ENCODE peak calls at places on chromosomes 2 and 18, in eight cellular contexts. One of them, this sample, is unnamed.
A peak's percentile ranks its signal among the peaks of the same experiment; 100 is the strongest.

GRCh38 chr2:127721978-127722355 is 20.7 kb downstream of the SFT2D3 start:
- DNase-seq in cardiac muscle cell: no peak
- DNase-seq in transverse colon: no peak
- DNase-seq in WERI-Rb-1: no peak
- DNase-seq in upper lobe of left lung: no peak
- DNase-seq in A549: no peak
- DNase-seq in tibial nerve: no peak
- DNase-seq in GM23248: peak; percentile 35
- DNase-seq in this sample: no peak

GRCh38 chr2:134260726-134261125 is 6.9 kb downstream of the MGAT5 start:
- DNase-seq in cardiac muscle cell: peak; percentile 91
- DNase-seq in transverse colon: no peak
- DNase-seq in WERI-Rb-1: no peak
- DNase-seq in upper lobe of left lung: no peak
- DNase-seq in A549: no peak
- DNase-seq in tibial nerve: no peak
- DNase-seq in GM23248: peak; percentile 88
- DNase-seq in this sample: peak; percentile 57

GRCh38 chr2:64124168-64124567 is 20.1 kb downstream of the PELI1 start:
- DNase-seq in cardiac muscle cell: no peak
- DNase-seq in transverse colon: no peak
- DNase-seq in WERI-Rb-1: no peak
- DNase-seq in upper lobe of left lung: no peak
- DNase-seq in A549: no peak
- DNase-seq in tibial nerve: no peak
- DNase-seq in GM23248: no peak
- DNase-seq in this sample: no peak

GRCh38 chr2:41966431-41966893 is 81.4 kb upstream of the PKDCC start:
- DNase-seq in cardiac muscle cell: peak; percentile 97
- DNase-seq in transverse colon: peak; percentile 73
- DNase-seq in WERI-Rb-1: no peak
- DNase-seq in upper lobe of left lung: peak; percentile 76
- DNase-seq in A549: peak; percentile 89
- DNase-seq in tibial nerve: peak; percentile 81
- DNase-seq in GM23248: peak; percentile 99
- DNase-seq in this sample: peak; percentile 99

GRCh38 chr18:23743733-23744333 is 54.6 kb downstream of the LAMA3 start:
- DNase-seq in cardiac muscle cell: no peak
- DNase-seq in transverse colon: no peak
- DNase-seq in WERI-Rb-1: no peak
- DNase-seq in upper lobe of left lung: no peak
- DNase-seq in A549: no peak
- DNase-seq in tibial nerve: no peak
- DNase-seq in GM23248: no peak
- DNase-seq in this sample: no peak

GRCh38 chr18:8813621-8814020 is 108.3 kb downstream of the MTCL1 start:
- DNase-seq in cardiac muscle cell: peak; percentile 49
- DNase-seq in transverse colon: no peak
- DNase-seq in WERI-Rb-1: no peak
- DNase-seq in upper lobe of left lung: no peak
- DNase-seq in A549: no peak
- DNase-seq in tibial nerve: no peak
- DNase-seq in GM23248: peak; percentile 39
- DNase-seq in this sample: no peak

GRCh38 chr18:13464432-13465125 is 246.0 kb downstream of the LDLRAD4 start:
- DNase-seq in cardiac muscle cell: peak; percentile 56
- DNase-seq in transverse colon: peak; percentile 59
- DNase-seq in WERI-Rb-1: no peak
- DNase-seq in upper lobe of left lung: no peak
- DNase-seq in A549: no peak
- DNase-seq in tibial nerve: no peak
- DNase-seq in GM23248: no peak
- DNase-seq in this sample: peak; percentile 17

GRCh38 chr2:36444206-36444605 is 88.6 kb downstream of the CRIM1 start:
- DNase-seq in cardiac muscle cell: no peak
- DNase-seq in transverse colon: no peak
- DNase-seq in WERI-Rb-1: no peak
- DNase-seq in upper lobe of left lung: no peak
- DNase-seq in A549: no peak
- DNase-seq in tibial nerve: no peak
- DNase-seq in GM23248: no peak
- DNase-seq in this sample: no peak

GRCh38 chr2:112776113-112776512 is 8.2 kb downstream of the IL1A start:
- DNase-seq in cardiac muscle cell: no peak
- DNase-seq in transverse colon: no peak
- DNase-seq in WERI-Rb-1: no peak
- DNase-seq in upper lobe of left lung: no peak
- DNase-seq in A549: no peak
- DNase-seq in tibial nerve: no peak
- DNase-seq in GM23248: no peak
- DNase-seq in this sample: no peak

GRCh38 chr2:35873921-35874320 is 481.7 kb upstream of the CRIM1 start:
- DNase-seq in cardiac muscle cell: no peak
- DNase-seq in transverse colon: no peak
- DNase-seq in WERI-Rb-1: no peak
- DNase-seq in upper lobe of left lung: no peak
- DNase-seq in A549: no peak
- DNase-seq in tibial nerve: no peak
- DNase-seq in GM23248: peak; percentile 4
- DNase-seq in this sample: no peak

GRCh38 chr2:60515751-60516226 is 37.7 kb downstream of the BCL11A start:
- DNase-seq in cardiac muscle cell: peak; percentile 75
- DNase-seq in transverse colon: no peak
- DNase-seq in WERI-Rb-1: peak; percentile 58
- DNase-seq in upper lobe of left lung: no peak
- DNase-seq in A549: no peak
- DNase-seq in tibial nerve: no peak
- DNase-seq in GM23248: peak; percentile 96
- DNase-seq in this sample: peak; percentile 42

GRCh38 chr2:104043864-104044263 is 810.1 kb upstream of the POU3F3 start:
- DNase-seq in cardiac muscle cell: no peak
- DNase-seq in transverse colon: no peak
- DNase-seq in WERI-Rb-1: no peak
- DNase-seq in upper lobe of left lung: no peak
- DNase-seq in A549: peak; percentile 37
- DNase-seq in tibial nerve: no peak
- DNase-seq in GM23248: no peak
- DNase-seq in this sample: no peak

DNA sequence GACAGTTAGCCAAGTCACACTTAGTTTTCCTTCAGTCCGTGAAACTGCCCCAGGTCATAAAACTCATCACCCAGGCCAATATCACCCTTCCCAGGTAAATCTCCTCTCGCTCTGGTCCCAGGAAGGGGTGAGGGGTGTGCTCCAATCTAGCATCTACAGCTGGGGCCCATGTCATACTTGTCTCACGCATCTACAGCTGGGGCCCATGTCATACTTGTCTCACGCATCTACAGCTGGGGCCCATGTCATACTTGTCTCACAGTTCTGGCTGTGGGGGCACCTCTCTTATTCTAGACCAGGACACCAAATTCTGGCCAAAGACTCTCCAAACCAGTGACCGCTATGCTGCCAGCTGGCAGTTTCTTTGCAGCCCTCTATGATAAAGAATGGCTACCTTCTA is 123.3 kb upstream of the DLGAP1 start:
- DNase-seq in cardiac muscle cell: no peak
- DNase-seq in transverse colon: no peak
- DNase-seq in WERI-Rb-1: no peak
- DNase-seq in upper lobe of left lung: no peak
- DNase-seq in A549: no peak
- DNase-seq in tibial nerve: no peak
- DNase-seq in GM23248: no peak
- DNase-seq in this sample: no peak
- H3K9me3 ChIP-seq in cardiac muscle cell: no peaks in the 10 kb centered on the region
- H3K9me3 ChIP-seq in transverse colon: peaks cover 12% of the 10 kb centered on the region
- H3K9me3 ChIP-seq in WERI-Rb-1: no peaks in the 10 kb centered on the region
- H3K9me3 ChIP-seq in upper lobe of left lung: peaks cover 20% of the 10 kb centered on the region
- H3K9me3 ChIP-seq in A549: no peaks in the 10 kb centered on the region
- H3K9me3 ChIP-seq in tibial nerve: no peaks in the 10 kb centered on the region
- H3K9me3 ChIP-seq in GM23248: peaks cover 4% of the 10 kb centered on the region
- H3K9me3 ChIP-seq in this sample: peaks cover 6% of the 10 kb centered on the region

DNA sequence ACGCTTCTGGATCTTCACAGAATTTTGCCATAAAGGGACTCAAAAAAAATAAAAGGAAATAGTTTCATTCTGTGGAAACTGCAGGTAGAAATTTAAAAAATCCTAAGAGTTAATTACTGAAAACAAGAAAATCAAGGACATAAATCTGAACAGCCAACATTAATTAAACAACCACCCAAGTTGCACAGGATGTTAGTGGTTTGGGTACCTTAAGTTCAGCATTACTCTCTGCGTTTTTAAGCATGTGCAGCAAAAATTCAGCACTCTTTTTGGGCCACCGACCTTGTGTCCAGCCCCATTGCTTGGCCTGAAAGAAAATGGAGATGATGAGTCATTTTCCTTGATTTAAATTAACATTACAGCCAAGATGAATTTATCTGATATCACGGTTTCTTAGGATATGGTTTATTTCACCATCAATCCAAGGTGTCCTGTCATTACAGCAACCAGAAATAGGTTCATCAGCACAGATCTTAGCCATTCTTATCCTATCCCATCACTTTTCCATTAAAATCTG is 3.3 kb upstream of the C18orf32 start:
- DNase-seq in cardiac muscle cell: no peak
- DNase-seq in transverse colon: no peak
- DNase-seq in WERI-Rb-1: no peak
- DNase-seq in upper lobe of left lung: no peak
- DNase-seq in A549: no peak
- DNase-seq in tibial nerve: no peak
- DNase-seq in GM23248: peak; percentile 35
- DNase-seq in this sample: no peak
- H3K4me3 ChIP-seq in cardiac muscle cell: no peak overlapping the region
- H3K4me3 ChIP-seq in transverse colon: no peak overlapping the region
- H3K4me3 ChIP-seq in WERI-Rb-1: no peak overlapping the region
- H3K4me3 ChIP-seq in upper lobe of left lung: no peak overlapping the region
- H3K4me3 ChIP-seq in A549: peak overlapping the region; percentile 89
- H3K4me3 ChIP-seq in tibial nerve: no peak overlapping the region
- H3K4me3 ChIP-seq in GM23248: peak overlapping the region; percentile 100
- H3K4me3 ChIP-seq in this sample: peak overlapping the region; percentile 84

GRCh38 chr2:13596233-13596632 is 879.5 kb downstream of the TRIB2 start:
- DNase-seq in cardiac muscle cell: no peak
- DNase-seq in transverse colon: no peak
- DNase-seq in WERI-Rb-1: no peak
- DNase-seq in upper lobe of left lung: no peak
- DNase-seq in A549: no peak
- DNase-seq in tibial nerve: no peak
- DNase-seq in GM23248: no peak
- DNase-seq in this sample: no peak
- H3K9me3 ChIP-seq in cardiac muscle cell: no peaks in the 10 kb centered on the region
- H3K9me3 ChIP-seq in transverse colon: no peaks in the 10 kb centered on the region
- H3K9me3 ChIP-seq in WERI-Rb-1: no peaks in the 10 kb centered on the region
- H3K9me3 ChIP-seq in upper lobe of left lung: no peaks in the 10 kb centered on the region
- H3K9me3 ChIP-seq in A549: peaks cover 11% of the 10 kb centered on the region
- H3K9me3 ChIP-seq in tibial nerve: no peaks in the 10 kb centered on the region
- H3K9me3 ChIP-seq in GM23248: no peaks in the 10 kb centered on the region
- H3K9me3 ChIP-seq in this sample: no peaks in the 10 kb centered on the region

GRCh38 chr2:215914067-215914776 is 99.1 kb downstream of the MREG start:
- DNase-seq in cardiac muscle cell: no peak
- DNase-seq in transverse colon: no peak
- DNase-seq in WERI-Rb-1: no peak
- DNase-seq in upper lobe of left lung: no peak
- DNase-seq in A549: no peak
- DNase-seq in tibial nerve: no peak
- DNase-seq in GM23248: no peak
- DNase-seq in this sample: no peak
- H3K4me3 ChIP-seq in cardiac muscle cell: no peak overlapping the region
- H3K4me3 ChIP-seq in transverse colon: no peak overlapping the region
- H3K4me3 ChIP-seq in WERI-Rb-1: no peak overlapping the region
- H3K4me3 ChIP-seq in upper lobe of left lung: no peak overlapping the region
- H3K4me3 ChIP-seq in A549: no peak overlapping the region
- H3K4me3 ChIP-seq in tibial nerve: no peak overlapping the region
- H3K4me3 ChIP-seq in GM23248: no peak overlapping the region
- H3K4me3 ChIP-seq in this sample: no peak overlapping the region

DNA sequence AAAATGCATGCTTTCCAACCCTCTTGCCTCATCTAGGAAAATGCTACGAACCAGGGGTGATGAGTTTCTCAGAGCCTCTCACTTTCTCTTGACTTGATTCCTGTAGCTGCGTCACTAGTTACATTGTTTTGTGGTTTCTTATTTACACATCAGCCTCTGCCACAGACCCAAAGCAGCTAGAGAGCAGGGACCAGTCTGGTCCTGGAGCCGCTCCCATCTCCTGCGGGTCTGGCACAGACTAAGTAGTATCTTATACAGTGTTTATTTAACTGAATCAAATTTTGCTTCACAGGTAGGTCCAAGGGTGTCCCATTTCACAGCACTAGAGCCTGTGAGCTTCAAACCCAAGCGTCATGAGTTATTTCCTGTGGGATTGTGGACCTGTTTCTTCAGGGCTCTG is 310.5 kb downstream of the MYCN start:
- DNase-seq in cardiac muscle cell: no peak
- DNase-seq in transverse colon: no peak
- DNase-seq in WERI-Rb-1: no peak
- DNase-seq in upper lobe of left lung: no peak
- DNase-seq in A549: no peak
- DNase-seq in tibial nerve: no peak
- DNase-seq in GM23248: no peak
- DNase-seq in this sample: peak; percentile 11
- H3K9me3 ChIP-seq in cardiac muscle cell: no peaks in the 10 kb centered on the region
- H3K9me3 ChIP-seq in transverse colon: no peaks in the 10 kb centered on the region
- H3K9me3 ChIP-seq in WERI-Rb-1: peaks cover 7% of the 10 kb centered on the region
- H3K9me3 ChIP-seq in upper lobe of left lung: no peaks in the 10 kb centered on the region
- H3K9me3 ChIP-seq in A549: no peaks in the 10 kb centered on the region
- H3K9me3 ChIP-seq in tibial nerve: no peaks in the 10 kb centered on the region
- H3K9me3 ChIP-seq in GM23248: no peaks in the 10 kb centered on the region
- H3K9me3 ChIP-seq in this sample: no peaks in the 10 kb centered on the region

GRCh38 chr2:239275871-239276812 is 124.7 kb downstream of the HDAC4 start:
- DNase-seq in cardiac muscle cell: peak; percentile 55
- DNase-seq in transverse colon: peak; percentile 59
- DNase-seq in WERI-Rb-1: peak; percentile 81
- DNase-seq in upper lobe of left lung: peak; percentile 79
- DNase-seq in A549: peak; percentile 61
- DNase-seq in tibial nerve: no peak
- DNase-seq in GM23248: peak; percentile 95
- DNase-seq in this sample: peak; percentile 92

GRCh38 chr2:239273280-239274234 is 127.3 kb downstream of the HDAC4 start:
- DNase-seq in cardiac muscle cell: no peak
- DNase-seq in transverse colon: peak; percentile 25
- DNase-seq in WERI-Rb-1: no peak
- DNase-seq in upper lobe of left lung: peak; percentile 78
- DNase-seq in A549: no peak
- DNase-seq in tibial nerve: no peak
- DNase-seq in GM23248: no peak
- DNase-seq in this sample: no peak

GRCh38 chr2:239274391-239275001 is 126.3 kb downstream of the HDAC4 start:
- DNase-seq in cardiac muscle cell: peak; percentile 58
- DNase-seq in transverse colon: peak; percentile 36
- DNase-seq in WERI-Rb-1: peak; percentile 65
- DNase-seq in upper lobe of left lung: no peak
- DNase-seq in A549: peak; percentile 86
- DNase-seq in tibial nerve: peak; percentile 57
- DNase-seq in GM23248: peak; percentile 93
- DNase-seq in this sample: peak; percentile 88

GRCh38 chr2:239276813-239277193 is 124.0 kb downstream of the HDAC4 start:
- DNase-seq in cardiac muscle cell: no peak
- DNase-seq in transverse colon: no peak
- DNase-seq in WERI-Rb-1: peak; percentile 33
- DNase-seq in upper lobe of left lung: no peak
- DNase-seq in A549: no peak
- DNase-seq in tibial nerve: no peak
- DNase-seq in GM23248: no peak
- DNase-seq in this sample: no peak

GRCh38 chr2:239275037-239275685 is 125.7 kb downstream of the HDAC4 start:
- DNase-seq in cardiac muscle cell: peak; percentile 95
- DNase-seq in transverse colon: peak; percentile 72
- DNase-seq in WERI-Rb-1: no peak
- DNase-seq in upper lobe of left lung: peak; percentile 92
- DNase-seq in A549: peak; percentile 97
- DNase-seq in tibial nerve: peak; percentile 69
- DNase-seq in GM23248: peak; percentile 99
- DNase-seq in this sample: peak; percentile 95
- H3K4me3 ChIP-seq in cardiac muscle cell: no peak overlapping the region
- H3K4me3 ChIP-seq in transverse colon: no peak overlapping the region
- H3K4me3 ChIP-seq in WERI-Rb-1: no peak overlapping the region
- H3K4me3 ChIP-seq in upper lobe of left lung: no peak overlapping the region
- H3K4me3 ChIP-seq in A549: peak overlapping the region; percentile 42
- H3K4me3 ChIP-seq in tibial nerve: no peak overlapping the region
- H3K4me3 ChIP-seq in GM23248: peak overlapping the region; percentile 64
- H3K4me3 ChIP-seq in this sample: peak overlapping the region; percentile 23

This sample was measured in MG63.